ENCODE peak calls at places on chromosome 14, in seven cellular contexts. One of them, this sample, is unnamed.

GRCh38 chr14:32426596-32427408 is 97.7 kb downstream of the AKAP6 start:
- DNase-seq in mesenchymal stem cell: peak
- DNase-seq in H9: no peak
- DNase-seq in neuronal stem cell: no peak
- DNase-seq in mesendoderm: peak
- DNase-seq in IMR-90: no peak
- DNase-seq in H1: no peak
- DNase-seq in this sample: no peak

GRCh38 chr14:86797075-86797351 is 1196.0 kb downstream of the GALC start:
- DNase-seq in mesenchymal stem cell: no peak
- DNase-seq in H9: no peak
- DNase-seq in neuronal stem cell: no peak
- DNase-seq in mesendoderm: no peak
- DNase-seq in IMR-90: no peak
- DNase-seq in H1: no peak
- DNase-seq in this sample: no peak

GRCh38 chr14:102362084-102362483 is 606 bp downstream of the CINP start:
- DNase-seq in mesenchymal stem cell: peak
- DNase-seq in H9: no peak
- DNase-seq in neuronal stem cell: no peak
- DNase-seq in mesendoderm: no peak
- DNase-seq in IMR-90: peak
- DNase-seq in H1: no peak
- DNase-seq in this sample: peak

GRCh38 chr14:68544150-68544892 is 248.5 kb downstream of the ZFP36L1 start:
- DNase-seq in mesenchymal stem cell: peak
- DNase-seq in H9: no peak
- DNase-seq in neuronal stem cell: no peak
- DNase-seq in mesendoderm: no peak
- DNase-seq in IMR-90: peak
- DNase-seq in H1: no peak
- DNase-seq in this sample: no peak

GRCh38 chr14:90439874-90440442 is 43.1 kb downstream of the CALM1 start:
- DNase-seq in mesenchymal stem cell: no peak
- DNase-seq in H9: peak
- DNase-seq in neuronal stem cell: no peak
- DNase-seq in mesendoderm: no peak
- DNase-seq in IMR-90: no peak
- DNase-seq in H1: no peak
- DNase-seq in this sample: no peak

GRCh38 chr14:77271113-77271710 is at the start of gene NGB:
- DNase-seq in mesenchymal stem cell: no peak
- DNase-seq in H9: no peak
- DNase-seq in neuronal stem cell: no peak
- DNase-seq in mesendoderm: no peak
- DNase-seq in IMR-90: no peak
- DNase-seq in H1: peak
- DNase-seq in this sample: no peak

GRCh38 chr14:36514278-36515104 is 5.5 kb downstream of the NKX2-1 start:
- DNase-seq in mesenchymal stem cell: no peak
- DNase-seq in H9: no peak
- DNase-seq in neuronal stem cell: no peak
- DNase-seq in mesendoderm: peak
- DNase-seq in IMR-90: no peak
- DNase-seq in H1: peak
- DNase-seq in this sample: no peak

GRCh38 chr14:49930720-49931119 is 37.8 kb downstream of the ARF6 start:
- DNase-seq in mesenchymal stem cell: no peak
- DNase-seq in H9: no peak
- DNase-seq in neuronal stem cell: no peak
- DNase-seq in mesendoderm: no peak
- DNase-seq in IMR-90: no peak
- DNase-seq in H1: no peak
- DNase-seq in this sample: no peak

GRCh38 chr14:93752980-93753561 is 35.2 kb downstream of the PRIMA1 start:
- DNase-seq in mesenchymal stem cell: no peak
- DNase-seq in H9: no peak
- DNase-seq in neuronal stem cell: no peak
- DNase-seq in mesendoderm: no peak
- DNase-seq in IMR-90: no peak
- DNase-seq in H1: no peak
- DNase-seq in this sample: no peak

GRCh38 chr14:22606380-22606779 is 8.3 kb downstream of the ABHD4 start:
- DNase-seq in mesenchymal stem cell: no peak
- DNase-seq in H9: no peak
- DNase-seq in neuronal stem cell: no peak
- DNase-seq in mesendoderm: no peak
- DNase-seq in IMR-90: peak
- DNase-seq in H1: no peak
- DNase-seq in this sample: no peak

GRCh38 chr14:65170768-65171251 is 68.5 kb upstream of the MAX start:
- DNase-seq in mesenchymal stem cell: peak
- DNase-seq in H9: peak
- DNase-seq in neuronal stem cell: no peak
- DNase-seq in mesendoderm: peak
- DNase-seq in IMR-90: peak
- DNase-seq in H1: peak
- DNase-seq in this sample: peak

GRCh38 chr14:37583358-37584210 is 11.5 kb downstream of the FOXA1 start:
- DNase-seq in mesenchymal stem cell: peak
- DNase-seq in H9: peak
- DNase-seq in neuronal stem cell: no peak
- DNase-seq in mesendoderm: peak
- DNase-seq in IMR-90: no peak
- DNase-seq in H1: no peak
- DNase-seq in this sample: no peak

GRCh38 chr14:58747181-58747580 is 109.4 kb downstream of the DACT1 start:
- DNase-seq in mesenchymal stem cell: peak
- DNase-seq in H9: no peak
- DNase-seq in neuronal stem cell: no peak
- DNase-seq in mesendoderm: no peak
- DNase-seq in IMR-90: peak
- DNase-seq in H1: no peak
- DNase-seq in this sample: peak

GRCh38 chr14:93788557-93789365 is 476 bp upstream of the PRIMA1 start:
- DNase-seq in mesenchymal stem cell: no peak
- DNase-seq in H9: peak
- DNase-seq in neuronal stem cell: peak
- DNase-seq in mesendoderm: peak
- DNase-seq in IMR-90: no peak
- DNase-seq in H1: peak
- DNase-seq in this sample: no peak

GRCh38 chr14:102474934-102475333 is 34.6 kb downstream of the ANKRD9 start:
- DNase-seq in mesenchymal stem cell: peak
- DNase-seq in H9: no peak
- DNase-seq in neuronal stem cell: no peak
- DNase-seq in mesendoderm: no peak
- DNase-seq in IMR-90: peak
- DNase-seq in H1: no peak
- DNase-seq in this sample: no peak

GRCh38 chr14:75864352-75864751 is 117.4 kb downstream of the TGFB3 start:
- DNase-seq in mesenchymal stem cell: peak
- DNase-seq in H9: no peak
- DNase-seq in neuronal stem cell: no peak
- DNase-seq in mesendoderm: no peak
- DNase-seq in IMR-90: peak
- DNase-seq in H1: no peak
- DNase-seq in this sample: no peak

GRCh38 chr14:20631023-20631820 is 10.3 kb downstream of the OR6S1 start:
- DNase-seq in mesenchymal stem cell: peak
- DNase-seq in H9: peak
- DNase-seq in neuronal stem cell: no peak
- DNase-seq in mesendoderm: peak
- DNase-seq in IMR-90: peak
- DNase-seq in H1: peak
- DNase-seq in this sample: no peak

DNA sequence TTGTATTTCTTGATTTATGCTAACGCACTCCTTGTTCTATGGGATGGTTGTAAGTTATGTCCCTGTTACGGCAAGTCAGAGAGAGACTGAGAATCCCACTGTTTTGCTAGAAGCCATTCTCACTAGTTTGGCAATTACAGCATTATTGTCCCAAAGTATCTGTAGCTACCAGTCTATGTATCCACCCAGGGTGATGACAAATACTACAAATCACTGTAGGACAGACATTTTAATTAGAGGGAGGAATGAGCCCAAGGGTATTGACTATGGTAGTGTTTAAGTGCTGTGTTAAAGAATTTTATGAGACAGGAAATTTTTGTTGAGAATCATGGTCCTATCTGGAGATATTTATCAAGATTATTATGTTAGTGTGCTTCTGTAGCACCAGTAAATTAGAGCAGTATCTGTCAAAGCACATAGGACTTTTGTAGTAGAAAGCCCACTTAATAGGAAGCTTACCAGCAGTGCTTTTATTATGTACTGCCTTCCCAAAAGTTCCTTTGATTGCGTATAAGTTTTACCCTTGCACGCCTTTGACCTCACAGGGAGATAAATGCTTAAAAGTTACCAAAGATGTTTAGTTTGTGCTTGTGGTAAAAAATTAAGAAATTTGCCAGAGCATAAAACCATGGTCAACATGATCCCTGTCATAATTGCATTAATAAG is 10.7 kb downstream of the PRKCH start:
- DNase-seq in mesenchymal stem cell: no peak
- DNase-seq in H9: no peak
- DNase-seq in neuronal stem cell: no peak
- DNase-seq in mesendoderm: no peak
- DNase-seq in IMR-90: no peak
- DNase-seq in H1: no peak
- DNase-seq in this sample: peak
- H3K23ac ChIP-seq in mesenchymal stem cell: no peak
- H3K23ac ChIP-seq in H9: no peak
- H3K23ac ChIP-seq in neuronal stem cell: no peak
- H3K23ac ChIP-seq in mesendoderm: no peak
- H3K23ac ChIP-seq in IMR-90: no peak
- H3K23ac ChIP-seq in H1: no peak
- H3K23ac ChIP-seq in this sample: no peak

DNA sequence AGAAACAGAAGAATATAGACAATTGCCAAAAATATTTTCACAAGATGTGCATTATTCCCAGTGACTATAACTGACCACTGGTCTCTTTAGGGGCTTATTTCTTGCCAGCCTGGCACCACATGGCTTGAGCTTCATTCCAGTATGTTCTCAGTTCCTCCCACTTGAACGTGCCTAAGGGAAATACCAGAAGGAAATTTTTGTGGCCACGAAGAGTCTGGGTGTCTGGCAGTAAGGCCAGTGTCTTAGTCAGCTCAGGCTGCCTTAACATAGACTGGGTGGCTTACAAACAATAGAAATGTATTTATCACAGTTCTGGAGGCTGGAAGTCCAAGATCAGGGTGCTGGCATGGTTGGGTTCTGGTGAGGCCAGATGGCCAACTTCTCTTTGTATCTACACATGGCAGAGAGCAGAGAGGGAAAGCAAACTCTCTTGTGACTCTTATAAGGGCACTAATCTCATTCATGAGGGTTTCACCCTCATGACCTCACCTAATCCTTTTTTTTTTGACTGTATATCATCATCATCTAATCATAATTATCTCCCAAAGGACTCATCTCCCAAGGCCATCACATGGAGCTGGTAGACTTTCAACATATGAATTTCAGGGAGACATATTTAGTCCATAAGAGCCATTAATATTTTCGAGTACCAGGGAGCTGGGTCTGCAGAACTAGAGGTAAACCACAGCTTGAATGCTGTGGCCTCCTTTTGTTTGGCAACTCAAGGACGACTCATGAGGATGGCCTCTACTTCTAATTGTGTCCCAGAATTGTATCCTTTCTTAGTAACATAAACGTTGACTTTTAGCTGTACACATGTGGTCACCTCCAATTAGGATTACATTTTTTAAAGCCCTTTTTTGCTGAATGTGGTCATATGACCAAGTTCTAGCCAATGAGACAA is 5.1 kb upstream of the SMOC1 start:
- DNase-seq in mesenchymal stem cell: peak
- DNase-seq in H9: no peak
- DNase-seq in neuronal stem cell: no peak
- DNase-seq in mesendoderm: no peak
- DNase-seq in IMR-90: peak
- DNase-seq in H1: no peak
- DNase-seq in this sample: peak
- H3K4ac ChIP-seq in mesenchymal stem cell: no peak
- H3K4ac ChIP-seq in H9: no peak
- H3K4ac ChIP-seq in neuronal stem cell: no peak
- H3K4ac ChIP-seq in mesendoderm: no peak
- H3K4ac ChIP-seq in IMR-90: no peak
- H3K4ac ChIP-seq in H1: no peak
- H3K4ac ChIP-seq in this sample: no peak

GRCh38 chr14:29607129-29607528 is 320.5 kb downstream of the PRKD1 start:
- DNase-seq in mesenchymal stem cell: peak
- DNase-seq in H9: no peak
- DNase-seq in neuronal stem cell: no peak
- DNase-seq in mesendoderm: peak
- DNase-seq in IMR-90: no peak
- DNase-seq in H1: no peak
- DNase-seq in this sample: no peak

GRCh38 chr14:29603721-29604120 is 323.9 kb downstream of the PRKD1 start:
- DNase-seq in mesenchymal stem cell: no peak
- DNase-seq in H9: no peak
- DNase-seq in neuronal stem cell: no peak
- DNase-seq in mesendoderm: no peak
- DNase-seq in IMR-90: no peak
- DNase-seq in H1: no peak
- DNase-seq in this sample: no peak

GRCh38 chr14:29608861-29609260 is 318.8 kb downstream of the PRKD1 start:
- DNase-seq in mesenchymal stem cell: no peak
- DNase-seq in H9: no peak
- DNase-seq in neuronal stem cell: no peak
- DNase-seq in mesendoderm: no peak
- DNase-seq in IMR-90: no peak
- DNase-seq in H1: no peak
- DNase-seq in this sample: no peak
- H3K23ac ChIP-seq in mesenchymal stem cell: no peak
- H3K23ac ChIP-seq in H9: no peak
- H3K23ac ChIP-seq in neuronal stem cell: no peak
- H3K23ac ChIP-seq in mesendoderm: no peak
- H3K23ac ChIP-seq in IMR-90: no peak
- H3K23ac ChIP-seq in H1: no peak
- H3K23ac ChIP-seq in this sample: no peak

GRCh38 chr14:72942934-72943333 is 16.7 kb downstream of the DCAF4 start:
- DNase-seq in mesenchymal stem cell: no peak
- DNase-seq in H9: no peak
- DNase-seq in neuronal stem cell: no peak
- DNase-seq in mesendoderm: no peak
- DNase-seq in IMR-90: no peak
- DNase-seq in H1: no peak
- DNase-seq in this sample: no peak

GRCh38 chr14:72941286-72941985 is 15.2 kb downstream of the DCAF4 start:
- DNase-seq in mesenchymal stem cell: no peak
- DNase-seq in H9: no peak
- DNase-seq in neuronal stem cell: no peak
- DNase-seq in mesendoderm: no peak
- DNase-seq in IMR-90: no peak
- DNase-seq in H1: no peak
- DNase-seq in this sample: no peak

GRCh38 chr14:72945628-72946027 is 19.4 kb downstream of the DCAF4 start:
- DNase-seq in mesenchymal stem cell: no peak
- DNase-seq in H9: no peak
- DNase-seq in neuronal stem cell: no peak
- DNase-seq in mesendoderm: no peak
- DNase-seq in IMR-90: no peak
- DNase-seq in H1: no peak
- DNase-seq in this sample: no peak

GRCh38 chr14:72943876-72944430 is 17.7 kb downstream of the DCAF4 start:
- DNase-seq in mesenchymal stem cell: no peak
- DNase-seq in H9: no peak
- DNase-seq in neuronal stem cell: no peak
- DNase-seq in mesendoderm: no peak
- DNase-seq in IMR-90: no peak
- DNase-seq in H1: no peak
- DNase-seq in this sample: no peak

GRCh38 chr14:72939630-72940029 is 13.4 kb downstream of the DCAF4 start:
- DNase-seq in mesenchymal stem cell: no peak
- DNase-seq in H9: no peak
- DNase-seq in neuronal stem cell: no peak
- DNase-seq in mesendoderm: no peak
- DNase-seq in IMR-90: no peak
- DNase-seq in H1: no peak
- DNase-seq in this sample: no peak
- H3K4ac ChIP-seq in mesenchymal stem cell: no peak
- H3K4ac ChIP-seq in H9: no peak
- H3K4ac ChIP-seq in neuronal stem cell: no peak
- H3K4ac ChIP-seq in mesendoderm: no peak
- H3K4ac ChIP-seq in IMR-90: no peak
- H3K4ac ChIP-seq in H1: no peak
- H3K4ac ChIP-seq in this sample: no peak

This sample was measured in trophoblast cell.